ENCODE peak calls at places on chromosome 13, in six cellular contexts. W, K, A, S, Z and C are unnamed samples.

GRCh38 chr13:93857126-93857525 is 622.4 kb downstream of the DCT start:
- DNase-seq in W (peak), K (no peak), A (no peak), S (no peak), Z (no peak), C (no peak)

GRCh38 chr13:80341098-80341701 is at the start of gene SPRY2:
- DNase-seq in W (peak), K (peak), A (peak), S (peak), Z (peak), C (peak)

GRCh38 chr13:70622785-70623184 is 514.5 kb upstream of the KLHL1 start:
- DNase-seq in W (no peak), K (no peak), A (no peak), S (no peak), Z (no peak), C (no peak)

GRCh38 chr13:95704510-95704909 is 27.6 kb downstream of the DNAJC3 start:
- DNase-seq in W (no peak), K (no peak), A (peak), S (no peak), Z (no peak), C (no peak)

GRCh38 chr13:29846475-29847256 is 3.8 kb downstream of the UBL3 start:
- DNase-seq in W (no peak), K (no peak), A (no peak), S (no peak), Z (no peak), C (no peak)

GRCh38 chr13:37070956-37071355 is 11.5 kb upstream of the SUPT20H start:
- DNase-seq in W (peak), K (no peak), A (no peak), S (no peak), Z (no peak), C (no peak)

GRCh38 chr13:73850104-73850898 is 283.9 kb downstream of the KLF12 start:
- DNase-seq in W (no peak), K (no peak), A (no peak), S (no peak), Z (no peak), C (no peak)

GRCh38 chr13:46101488-46102289 is 3.1 kb downstream of the CPB2 start:
- DNase-seq in W (no peak), K (no peak), A (no peak), S (no peak), Z (no peak), C (no peak)

GRCh38 chr13:98295371-98295770 is 118.3 kb upstream of the RNF113B start:
- DNase-seq in W (peak), K (no peak), A (no peak), S (no peak), Z (no peak), C (peak)

GRCh38 chr13:45367358-45367757 is 26.4 kb upstream of the TPT1 start:
- DNase-seq in W (peak), K (no peak), A (peak), S (no peak), Z (peak), C (peak)

GRCh38 chr13:95128045-95128643 is 173.1 kb downstream of the ABCC4 start:
- DNase-seq in W (no peak), K (no peak), A (no peak), S (no peak), Z (no peak), C (no peak)

GRCh38 chr13:98896868-98897144 is 81.1 kb downstream of the DOCK9 start:
- DNase-seq in W (no peak), K (no peak), A (no peak), S (no peak), Z (no peak), C (no peak)

GRCh38 chr13:111790621-111791020 is 276.3 kb upstream of the SOX1 start:
- DNase-seq in W (no peak), K (no peak), A (no peak), S (peak), Z (no peak), C (no peak)

GRCh38 chr13:99959538-99960230 is 11.9 kb downstream of the ZIC5 start:
- DNase-seq in W (no peak), K (no peak), A (peak), S (peak), Z (no peak), C (no peak)

GRCh38 chr13:34162545-34162936 is 344.6 kb downstream of the RFC3 start:
- DNase-seq in W (peak), K (no peak), A (peak), S (no peak), Z (no peak), C (no peak)

GRCh38 chr13:78147905-78148304 is 229.3 kb upstream of the EDNRB start:
- DNase-seq in W (peak), K (no peak), A (peak), S (no peak), Z (no peak), C (peak)

GRCh38 chr13:40119852-40120251 is 464.4 kb downstream of the COG6 start:
- DNase-seq in W (no peak), K (no peak), A (no peak), S (no peak), Z (no peak), C (no peak)

GRCh38 chr13:95505265-95505664 is 47.3 kb upstream of the CLDN10 start:
- DNase-seq in W (no peak), K (no peak), A (peak), S (no peak), Z (peak), C (no peak)

GRCh38 chr13:110925023-110925608 is 10.2 kb upstream of the ANKRD10 start:
- DNase-seq in W (no peak), K (no peak), A (peak), S (peak), Z (peak), C (no peak)

DNA sequence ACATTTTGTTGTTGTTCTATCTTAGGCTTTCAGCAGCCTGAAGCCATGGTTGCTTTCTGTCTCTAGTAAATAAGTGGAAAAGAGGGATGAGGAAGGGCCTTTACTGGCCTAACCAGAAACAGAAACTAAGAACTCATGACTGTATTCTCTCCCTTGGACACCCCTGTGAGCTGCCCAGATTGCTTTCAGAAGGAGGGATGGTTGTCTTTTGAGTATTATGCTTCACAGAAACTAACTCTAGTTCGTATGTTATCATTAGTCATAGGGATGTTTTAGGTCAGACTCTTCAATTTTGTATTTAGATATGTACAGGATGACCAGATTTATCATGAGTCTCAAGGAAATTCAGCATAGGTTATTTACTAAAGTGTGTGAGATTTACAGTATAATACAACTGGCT is 17.5 kb downstream of the BORA start:
- DNase-seq in W (peak), K (no peak), A (no peak), S (no peak), Z (no peak), C (peak)
- H2BK15ac ChIP-seq in W (no peak), K (no peak), A (no peak), S (no peak), Z (no peak), C (no peak)

GRCh38 chr13:48561461-48562224 is 28.8 kb upstream of the RCBTB2 start:
- DNase-seq in W (no peak), K (no peak), A (no peak), S (no peak), Z (no peak), C (no peak)
- H2BK15ac ChIP-seq in W (no peak), K (no peak), A (no peak), S (no peak), Z (no peak), C (no peak)

GRCh38 chr13:51957377-51958216 is 53.7 kb downstream of the ATP7B start:
- DNase-seq in W (no peak), K (no peak), A (no peak), S (no peak), Z (no peak), C (no peak)

GRCh38 chr13:51956717-51957116 is 54.5 kb downstream of the ATP7B start:
- DNase-seq in W (no peak), K (no peak), A (no peak), S (no peak), Z (no peak), C (no peak)

GRCh38 chr13:51958217-51958547 is 53.1 kb downstream of the ATP7B start:
- DNase-seq in W (no peak), K (no peak), A (peak), S (no peak), Z (no peak), C (no peak)

GRCh38 chr13:51955281-51955771 is 55.9 kb downstream of the ATP7B start:
- DNase-seq in W (no peak), K (no peak), A (no peak), S (no peak), Z (no peak), C (no peak)

DNA sequence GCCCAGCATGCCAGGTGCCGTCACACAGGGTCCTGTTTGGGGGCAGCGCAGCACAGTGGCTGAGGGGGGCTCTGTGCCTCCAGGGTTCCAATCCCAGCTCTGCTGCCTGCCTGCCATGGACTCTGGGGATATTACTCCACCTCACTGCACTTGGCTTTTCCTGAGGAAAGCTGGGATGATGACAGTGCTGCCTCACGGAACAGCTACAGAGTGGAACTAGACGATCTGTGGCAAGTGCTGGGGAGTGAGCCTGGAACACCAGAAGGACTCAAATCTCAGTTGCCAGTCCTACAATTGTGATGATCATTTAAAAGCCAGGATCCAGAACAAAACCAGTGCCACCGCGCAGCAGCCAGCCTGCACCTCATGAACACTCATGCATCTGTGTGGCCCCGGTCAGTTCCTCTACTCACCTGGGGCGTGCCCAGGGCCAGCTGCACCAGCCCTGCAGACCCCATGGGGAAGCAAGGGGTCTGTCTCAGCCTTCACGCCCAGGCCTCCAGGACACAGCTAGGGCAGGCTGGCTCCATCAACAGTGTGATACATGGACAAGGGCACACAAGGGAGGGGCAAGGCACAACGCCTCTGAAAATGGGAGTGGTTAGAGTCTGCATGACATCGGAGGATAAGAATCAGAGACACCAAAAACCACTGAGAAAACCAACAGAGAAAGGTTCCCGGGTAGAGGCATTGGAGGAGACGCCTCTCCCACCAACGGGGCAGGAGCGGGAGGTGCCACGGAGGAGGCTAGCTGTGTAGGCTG is 55.2 kb downstream of the ATP7B start:
- DNase-seq in W (no peak), K (no peak), A (peak), S (no peak), Z (no peak), C (peak)
- H2BK15ac ChIP-seq in W (no peak), K (no peak), A (no peak), S (no peak), Z (no peak), C (no peak)

DNA sequence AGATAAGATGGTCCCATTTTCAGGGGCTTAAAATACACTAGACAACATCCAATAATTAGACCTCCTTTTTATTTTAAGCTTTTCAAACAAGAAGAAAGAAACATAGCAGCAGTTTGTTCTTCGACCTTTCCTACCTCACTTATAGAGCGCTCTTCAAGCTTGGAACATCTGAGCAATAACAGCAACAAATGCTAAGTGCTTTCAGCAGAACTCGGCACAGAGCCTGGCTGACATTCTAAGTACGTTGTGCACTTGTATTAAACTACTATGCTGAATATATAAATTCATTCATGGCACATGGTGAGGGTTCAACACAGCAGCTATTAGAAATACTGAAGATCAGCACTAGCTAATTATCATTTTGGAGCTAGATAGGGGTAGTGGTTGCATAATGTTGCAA is 256.1 kb upstream of the MAB21L1 start:
- DNase-seq in W (no peak), K (no peak), A (no peak), S (no peak), Z (no peak), C (no peak)
- H2BK15ac ChIP-seq in W (no peak), K (no peak), A (no peak), S (no peak), Z (no peak), C (no peak)

DNA sequence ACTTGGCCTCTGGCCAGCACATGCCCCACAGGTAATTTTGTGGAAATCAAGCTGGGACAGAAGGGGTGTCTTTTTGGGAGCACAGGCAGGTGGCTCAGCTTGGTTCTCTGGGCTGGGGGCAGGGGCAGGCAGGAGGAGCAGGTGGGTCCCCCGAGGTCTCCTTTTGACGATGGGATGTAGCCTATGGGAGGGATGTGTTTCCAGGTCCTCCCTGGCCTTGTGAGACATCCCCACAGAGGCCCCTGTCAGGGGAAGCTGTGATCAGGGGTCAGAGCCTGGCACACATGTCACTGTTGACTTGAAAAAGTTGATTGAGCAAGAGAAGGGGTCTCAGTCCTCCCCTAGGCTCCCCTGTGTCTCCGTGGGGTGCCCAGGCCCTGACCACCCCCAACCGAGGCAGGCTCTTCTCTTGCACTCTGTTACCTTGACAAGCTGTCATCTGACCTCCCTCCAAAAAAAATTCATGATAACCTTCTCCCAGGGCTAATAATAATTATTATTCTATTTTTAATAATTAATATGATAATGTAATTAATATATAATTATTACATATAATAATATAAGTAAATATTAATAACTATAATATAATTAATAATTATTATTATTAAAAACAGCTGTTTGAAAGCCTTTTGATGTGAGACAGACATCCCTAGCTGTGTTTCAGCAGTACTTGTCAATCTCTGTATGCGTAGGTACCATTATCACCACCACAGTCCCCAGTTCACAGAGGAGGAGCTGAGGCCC is 116.2 kb downstream of the ZDHHC20 start:
- DNase-seq in W (no peak), K (no peak), A (no peak), S (no peak), Z (no peak), C (no peak)
- H2BK15ac ChIP-seq in W (no peak), K (no peak), A (no peak), S (no peak), Z (no peak), C (no peak)

DNA sequence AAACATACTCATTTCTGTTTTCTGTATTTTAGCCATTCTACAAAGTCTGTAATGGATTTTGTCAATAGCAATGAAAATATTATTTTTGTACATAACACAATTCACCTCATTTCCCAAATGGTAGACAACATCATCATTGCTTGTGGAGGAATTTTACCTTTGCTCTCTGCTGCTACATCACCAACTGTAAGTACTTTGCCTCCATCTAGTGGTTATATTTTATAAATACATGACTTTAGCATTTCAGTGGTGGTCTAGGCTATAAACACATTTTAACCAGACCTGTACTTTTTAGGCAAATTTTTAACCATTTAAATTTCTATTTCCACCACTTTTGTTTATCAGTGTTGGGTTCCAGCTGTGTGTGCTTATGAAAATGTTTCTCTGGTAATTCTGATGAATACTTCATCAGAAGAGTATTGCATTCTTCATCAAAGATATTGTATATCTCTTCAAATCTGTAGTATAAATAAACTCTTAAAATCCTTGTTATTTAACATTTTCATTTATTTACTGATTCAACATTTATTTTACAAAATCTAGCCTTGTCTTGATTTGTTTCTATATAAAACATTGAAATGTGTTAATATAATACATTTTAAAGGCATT is 222.4 kb downstream of the NBEA start:
- DNase-seq in W (peak), K (peak), A (peak), S (no peak), Z (no peak), C (peak)
- H2BK15ac ChIP-seq in W (no peak), K (no peak), A (no peak), S (no peak), Z (no peak), C (no peak)